ENCODE peak calls at places on chromosomes 12 and 14, in eight cellular contexts. K, Q, U, R, S, W, M and N are unnamed samples.

GRCh38 chr12:19223018-19223417 is 93.5 kb downstream of the PLEKHA5 start:
- DNase-seq in M (no peak), U (no peak), R (no peak), K (no peak), W (no peak), S (peak), Q (peak), N (peak)

GRCh38 chr14:70032447-70032846 is 153.2 kb downstream of the SMOC1 start:
- DNase-seq in W (no peak), U (no peak), S (no peak), M (peak), K (peak), Q (no peak), R (no peak), N (peak)

GRCh38 chr12:69602954-69603353 is 7.8 kb downstream of the LRRC10 start:
- DNase-seq in S (no peak), R (no peak), M (peak), K (no peak), U (no peak), Q (no peak), W (no peak), N (no peak)

GRCh38 chr12:11830298-11830937 is 180.9 kb downstream of the ETV6 start:
- DNase-seq in R (no peak), U (no peak), W (no peak), K (no peak), M (peak), S (no peak), Q (no peak), N (peak)

GRCh38 chr12:84058136-84058535 is 854.5 kb downstream of the SLC6A15 start:
- DNase-seq in R (no peak), Q (no peak), M (no peak), S (no peak), W (no peak), K (peak), U (no peak), N (no peak)

GRCh38 chr14:99230271-99231141 is 41.5 kb downstream of the BCL11B start:
- DNase-seq in K (peak), R (no peak), U (no peak), M (peak), Q (no peak), W (no peak), S (no peak), N (peak)

GRCh38 chr14:73245401-73246325 is 8.4 kb downstream of the PAPLN start:
- DNase-seq in M (peak), Q (peak), W (peak), R (no peak), U (no peak), S (no peak), K (peak), N (peak)

GRCh38 chr14:83940253-83940652 is 1589.7 kb upstream of the FLRT2 start:
- DNase-seq in W (no peak), Q (peak), K (peak), S (no peak), U (no peak), M (no peak), R (no peak), N (no peak)

GRCh38 chr12:100114574-100114973 is 28.1 kb downstream of the BLTP3B start:
- DNase-seq in S (no peak), W (peak), R (no peak), K (no peak), U (no peak), Q (no peak), M (no peak), N (no peak)

GRCh38 chr12:12221560-12221959 is 45.3 kb downstream of the LRP6 start:
- DNase-seq in W (no peak), U (no peak), R (no peak), M (no peak), S (no peak), Q (no peak), K (peak), N (no peak)

GRCh38 chr12:32939801-32940200 is 43.2 kb upstream of the PKP2 start:
- DNase-seq in M (no peak), K (no peak), R (no peak), S (no peak), U (no peak), W (no peak), Q (no peak), N (no peak)

GRCh38 chr12:13383379-13383778 is 186.9 kb downstream of the EMP1 start:
- DNase-seq in R (no peak), M (peak), S (no peak), U (no peak), W (no peak), K (no peak), Q (no peak), N (peak)

GRCh38 chr12:65742481-65742971 is 81.8 kb upstream of the HMGA2 start:
- DNase-seq in R (no peak), M (no peak), K (peak), S (no peak), Q (peak), W (peak), U (peak), N (peak)

GRCh38 chr14:23577004-23577681 is 1.4 kb downstream of the JPH4 start:
- DNase-seq in K (peak), R (no peak), U (no peak), M (no peak), S (no peak), W (no peak), Q (no peak), N (no peak)

GRCh38 chr12:130667421-130667960 is 48.6 kb downstream of the RIMBP2 start:
- DNase-seq in R (no peak), U (no peak), K (no peak), S (no peak), Q (no peak), W (no peak), M (no peak), N (no peak)

GRCh38 chr12:126196263-126196662 is 1131.0 kb downstream of the AACS start:
- DNase-seq in K (no peak), S (no peak), Q (no peak), M (no peak), W (no peak), R (no peak), U (no peak), N (no peak)

GRCh38 chr14:95915326-95915725 is 38.7 kb downstream of the TUNAR start:
- DNase-seq in M (no peak), Q (no peak), K (peak), R (no peak), U (no peak), W (no peak), S (no peak), N (no peak)

GRCh38 chr12:47033081-47033480 is 46.3 kb upstream of the PCED1B start:
- DNase-seq in R (peak), U (no peak), K (no peak), M (peak), S (no peak), Q (peak), W (no peak), N (peak)

GRCh38 chr12:66130267-66131066 is at the start of gene LLPH:
- DNase-seq in S (peak), M (peak), W (peak), R (peak), Q (peak), U (peak), K (peak), N (peak)

GRCh38 chr14:63938198-63939005 is 85.6 kb downstream of the SYNE2 start:
- DNase-seq in M (peak), K (no peak), U (peak), Q (peak), S (no peak), R (no peak), W (no peak), N (peak)

GRCh38 chr12:120598674-120599463 is 17.7 kb upstream of the POP5 start:
- DNase-seq in R (no peak), U (peak), K (no peak), W (no peak), S (no peak), M (peak), Q (no peak), N (peak)

GRCh38 chr14:63764103-63764502 is 36.2 kb upstream of the SGPP1 start:
- DNase-seq in M (no peak), S (no peak), K (no peak), U (peak), R (no peak), W (no peak), Q (no peak), N (no peak)

GRCh38 chr14:71322660-71323250 is 415.5 kb downstream of the PCNX1 start:
- DNase-seq in U (peak), R (no peak), S (no peak), W (peak), M (peak), Q (peak), K (peak), N (peak)
- TF ChIP-seq CTCF in U (peak), R (peak), S (peak), W (peak), M (peak), Q (peak), K (peak), N (peak)

DNA sequence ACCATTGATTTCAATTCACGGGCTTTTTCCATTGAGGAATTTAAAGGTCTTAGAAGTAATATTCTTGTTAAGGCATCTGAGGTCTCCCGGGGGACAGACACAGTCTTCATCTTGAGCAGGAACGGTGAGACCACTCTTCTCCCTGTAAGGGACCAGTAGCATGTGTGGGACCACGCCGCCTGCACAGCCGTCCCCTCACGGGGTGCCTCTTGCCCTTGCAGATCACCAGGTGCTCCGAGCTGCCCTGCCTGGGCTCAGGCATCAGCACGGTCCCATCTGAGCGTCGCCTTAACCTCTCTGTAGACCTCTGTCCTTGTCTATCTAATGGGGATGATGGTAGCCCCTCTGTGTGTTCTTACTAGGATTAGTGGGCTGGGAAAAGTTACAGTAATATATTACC is 74.1 kb downstream of the PPP2R5C start:
- DNase-seq in M (no peak), W (no peak), Q (no peak), R (no peak), K (no peak), U (no peak), S (no peak), N (no peak)
- H3K4me3 ChIP-seq in M (no peak), W (no peak), Q (no peak), R (no peak), K (no peak), U (no peak), S (no peak), N (no peak)

DNA sequence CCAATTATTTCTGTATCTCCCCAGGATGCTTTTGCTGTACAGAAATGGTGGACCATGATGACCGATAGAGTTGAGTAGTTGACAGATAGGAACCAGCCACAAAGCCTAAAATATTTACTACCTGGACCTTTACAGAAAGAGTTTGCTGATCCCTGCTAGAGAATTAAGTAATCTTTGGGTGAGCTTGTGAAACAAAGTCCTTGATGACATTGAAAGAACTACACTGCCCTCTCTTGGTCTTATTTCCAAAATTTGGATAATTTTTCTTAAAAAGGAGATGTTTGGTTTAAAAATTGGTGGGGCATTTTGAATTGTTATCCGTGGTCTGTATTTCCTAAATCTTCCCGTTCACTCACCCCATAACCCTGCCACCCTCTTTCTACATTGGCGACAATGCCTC is 13.7 kb upstream of the TCTN1 start:
- DNase-seq in K (no peak), W (peak), S (peak), R (no peak), M (peak), Q (peak), U (peak), N (peak)
- TF ChIP-seq CTCF in K (peak), W (peak), S (peak), R (peak), M (peak), Q (peak), U (peak), N (peak)

GRCh38 chr12:104167519-104168458 is 29.8 kb upstream of the NFYB start:
- DNase-seq in M (no peak), Q (no peak), R (no peak), W (no peak), U (no peak), K (no peak), S (no peak), N (no peak)

GRCh38 chr12:104166465-104166864 is 28.5 kb upstream of the NFYB start:
- DNase-seq in Q (peak), U (peak), S (no peak), K (no peak), M (no peak), W (no peak), R (no peak), N (no peak)

GRCh38 chr12:104163631-104164030 is 25.6 kb upstream of the NFYB start:
- DNase-seq in R (no peak), S (no peak), U (no peak), M (no peak), Q (no peak), K (no peak), W (no peak), N (peak)

GRCh38 chr12:104165801-104166200 is 27.8 kb upstream of the NFYB start:
- DNase-seq in R (no peak), Q (peak), M (no peak), W (no peak), U (no peak), K (no peak), S (no peak), N (no peak)

GRCh38 chr12:104164635-104165034 is 26.6 kb upstream of the NFYB start:
- DNase-seq in W (no peak), M (no peak), S (no peak), Q (no peak), K (peak), U (no peak), R (no peak), N (no peak)
- H3K4me3 ChIP-seq in W (no peak), M (no peak), S (no peak), Q (no peak), K (no peak), U (no peak), R (no peak), N (no peak)

GRCh38 chr12:30823140-30823669 is 68.5 kb upstream of the CAPRIN2 start:
- DNase-seq in M (no peak), K (peak), W (no peak), U (no peak), R (no peak), Q (no peak), S (no peak), N (no peak)
- TF ChIP-seq CTCF in M (peak), K (peak), W (no peak), U (no peak), R (no peak), Q (peak), S (no peak), N (no peak)

GRCh38 chr14:34465069-34465859 is 3.2 kb upstream of the SPTSSA start:
- DNase-seq in Q (peak), K (peak), R (no peak), S (no peak), M (peak), U (peak), W (peak), N (peak)
- H3K4me3 ChIP-seq in Q (no peak), K (no peak), R (no peak), S (no peak), M (no peak), U (no peak), W (no peak), N (no peak)